ENCODE peak calls at places on chromosomes 16 and 17, in four cellular contexts. D, Z, I and B are unnamed samples.

GRCh38 chr16:68064791-68065365 is 20.3 kb upstream of the NFATC3 start:
- DNase-seq in I (peak; percentile 85), Z (peak; percentile 76), D (peak; percentile 50), B (peak; percentile 82)

GRCh38 chr17:6523330-6523729 is 33.0 kb downstream of the PITPNM3 start:
- DNase-seq in D (no peak), Z (no peak), I (peak; percentile 20), B (no peak)

GRCh38 chr17:79065105-79065670 is 9.4 kb upstream of the ENGASE start:
- DNase-seq in I (peak; percentile 70), Z (peak; percentile 62), D (no peak), B (peak; percentile 52)

GRCh38 chr17:17560167-17560566 is 31.3 kb downstream of the PEMT start:
- DNase-seq in Z (no peak), I (no peak), D (no peak), B (no peak)

GRCh38 chr17:71900830-71901229 is 220.0 kb upstream of the SOX9 start:
- DNase-seq in Z (no peak), I (no peak), D (no peak), B (no peak)

GRCh38 chr17:7842950-7843535 is 9.0 kb downstream of the KDM6B start:
- DNase-seq in I (peak; percentile 97), D (no peak), Z (peak; percentile 75), B (peak; percentile 46)

GRCh38 chr17:39919087-39919683 is 750 bp upstream of the GSDMB start:
- DNase-seq in Z (no peak), I (no peak), D (no peak), B (no peak)

GRCh38 chr16:14309001-14309886 is 238.1 kb downstream of the MRTFB start:
- DNase-seq in I (peak; percentile 71), D (peak; percentile 51), Z (no peak), B (no peak)

GRCh38 chr17:2694381-2695242 is 17.0 kb downstream of the CLUH start:
- DNase-seq in D (no peak), I (no peak), Z (peak; percentile 17), B (peak; percentile 27)

GRCh38 chr16:23835390-23836077 is at the start of gene PRKCB:
- DNase-seq in I (peak; percentile 44), D (peak; percentile 78), Z (peak; percentile 90), B (peak; percentile 89)

GRCh38 chr17:56637254-56637653 is 43.8 kb downstream of the NOG start:
- DNase-seq in Z (no peak), I (no peak), D (no peak), B (no peak)

GRCh38 chr16:19690196-19690595 is 27.8 kb downstream of the KNOP1 start:
- DNase-seq in I (no peak), D (no peak), Z (no peak), B (no peak)

GRCh38 chr16:72657791-72658190 is 390.1 kb downstream of the ZFHX3 start:
- DNase-seq in Z (no peak), D (no peak), I (no peak), B (no peak)

GRCh38 chr17:42198897-42199296 is 4.6 kb upstream of the GHDC start:
- DNase-seq in Z (no peak), D (no peak), I (no peak), B (no peak)

GRCh38 chr17:44925731-44926697 is 10.7 kb upstream of the GFAP start:
- DNase-seq in D (no peak), I (no peak), Z (peak; percentile 7), B (no peak)

GRCh38 chr16:50469744-50470301 is 78.4 kb upstream of the NKD1 start:
- DNase-seq in Z (no peak), I (no peak), D (no peak), B (peak; percentile 41)

GRCh38 chr17:5031365-5032082 is 3.7 kb downstream of the SLC52A1 start:
- DNase-seq in I (peak; percentile 88), D (peak; percentile 79), Z (peak; percentile 80), B (peak; percentile 87)
- TF ChIP-seq CTCF in I (peak; percentile 76), D (peak; percentile 68), Z (peak; percentile 80), B (peak; percentile 89)

GRCh38 chr16:31507929-31508705 is at the start of gene RUSF1:
- DNase-seq in Z (peak; percentile 94), D (peak; percentile 74), I (peak; percentile 94), B (peak; percentile 93)

GRCh38 chr16:31504159-31504558 is 4.0 kb downstream of the RUSF1 start:
- DNase-seq in D (no peak), Z (no peak), I (no peak), B (no peak)

GRCh38 chr16:31505483-31505882 is 2.7 kb downstream of the RUSF1 start:
- DNase-seq in Z (no peak), I (no peak), D (no peak), B (no peak)

GRCh38 chr16:31508706-31509523 is 724 bp upstream of the RUSF1 start:
- DNase-seq in D (no peak), I (peak; percentile 48), Z (no peak), B (no peak)

DNA sequence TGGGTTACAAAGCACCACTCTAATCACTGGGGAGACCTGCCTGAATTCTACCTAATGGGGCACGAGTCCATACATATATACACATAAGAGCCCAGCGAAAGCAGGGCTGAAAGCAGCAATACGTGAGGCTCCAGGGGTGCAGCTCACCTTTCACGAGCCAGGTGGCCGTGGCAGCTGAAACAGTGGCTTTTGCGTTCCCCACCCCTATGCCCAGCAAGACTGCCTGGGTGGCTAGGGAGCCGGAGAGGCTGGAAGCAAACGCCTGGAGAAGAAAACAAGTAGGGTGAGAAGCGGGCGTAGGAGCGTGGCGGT is 618 bp downstream of the RUSF1 start:
- DNase-seq in D (no peak), I (no peak), Z (no peak), B (no peak)
- TF ChIP-seq CTCF in D (no peak), I (no peak), Z (no peak), B (no peak)

GRCh38 chr16:71648921-71649320 is 22.9 kb downstream of the MARVELD3 start:
- DNase-seq in I (no peak), D (no peak), Z (no peak), B (no peak)
- TF ChIP-seq CTCF in I (peak; percentile 34), D (peak; percentile 38), Z (no peak), B (no peak)

GRCh38 chr17:74960739-74961342 is 11.7 kb downstream of the HID1 start:
- DNase-seq in D (peak; percentile 41), Z (peak; percentile 72), I (peak; percentile 33), B (peak; percentile 71)
- TF ChIP-seq CTCF in D (peak; percentile 70), Z (no peak), I (peak; percentile 33), B (peak; percentile 57)

DNA sequence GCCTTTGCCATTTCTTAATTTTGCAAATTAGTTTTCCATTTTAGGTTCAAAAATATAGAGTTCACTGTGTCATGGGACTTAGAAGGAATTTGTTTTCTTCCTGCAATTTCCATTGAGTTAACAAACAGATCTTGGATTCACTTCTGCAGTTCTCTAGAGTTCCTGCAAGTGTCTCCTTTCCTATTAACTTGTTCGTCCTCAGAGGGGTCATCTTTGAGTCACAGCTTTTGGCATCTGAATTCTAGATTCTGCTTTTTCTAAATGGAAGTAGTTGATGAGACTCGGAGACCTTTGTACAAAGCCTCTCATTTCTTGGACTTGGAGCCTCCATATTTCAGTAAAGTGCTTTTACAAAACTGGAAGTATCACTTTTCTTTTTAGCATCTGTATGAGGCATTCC is 323.3 kb downstream of the BCAS3 start:
- DNase-seq in Z (no peak), D (no peak), I (peak; percentile 83), B (no peak)
- TF ChIP-seq CTCF in Z (no peak), D (no peak), I (peak; percentile 61), B (no peak)

GRCh38 chr16:386641-387156 is 4.9 kb upstream of the PGAP6 start:
- DNase-seq in Z (no peak), D (no peak), I (peak; percentile 17), B (no peak)
- TF ChIP-seq CTCF in Z (no peak), D (no peak), I (no peak), B (no peak)

DNA sequence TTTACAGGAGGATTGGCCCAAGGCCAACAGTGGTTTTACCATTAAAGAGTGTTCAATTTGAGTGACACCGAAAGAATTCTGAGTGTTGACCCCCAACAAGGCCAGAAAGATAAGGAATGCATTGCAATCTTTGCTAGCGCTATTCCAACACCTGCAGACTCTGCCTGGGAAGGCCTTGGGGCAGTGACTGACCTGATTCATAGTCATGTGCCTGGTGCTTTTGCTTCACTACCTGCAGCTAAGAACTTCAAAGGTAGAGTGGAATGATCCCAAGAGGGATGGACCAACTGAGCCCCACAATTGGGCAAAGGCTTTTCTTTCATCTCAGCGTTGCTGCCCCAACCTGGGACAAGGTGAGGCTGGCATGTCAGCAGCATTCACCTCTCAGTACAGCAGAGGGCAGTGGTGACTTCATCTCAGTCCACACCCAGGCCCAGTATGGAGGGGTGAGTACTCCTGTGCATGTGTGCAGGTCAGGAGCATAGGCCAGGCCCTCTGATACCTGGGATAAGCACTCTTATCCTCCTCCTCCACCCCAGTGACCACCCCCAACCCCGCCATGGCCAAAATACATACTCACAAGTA is 149.6 kb upstream of the GNAO1 start:
- DNase-seq in D (peak; percentile 28), Z (no peak), I (no peak), B (peak; percentile 45)
- TF ChIP-seq CTCF in D (peak; percentile 64), Z (no peak), I (no peak), B (peak; percentile 41)

DNA sequence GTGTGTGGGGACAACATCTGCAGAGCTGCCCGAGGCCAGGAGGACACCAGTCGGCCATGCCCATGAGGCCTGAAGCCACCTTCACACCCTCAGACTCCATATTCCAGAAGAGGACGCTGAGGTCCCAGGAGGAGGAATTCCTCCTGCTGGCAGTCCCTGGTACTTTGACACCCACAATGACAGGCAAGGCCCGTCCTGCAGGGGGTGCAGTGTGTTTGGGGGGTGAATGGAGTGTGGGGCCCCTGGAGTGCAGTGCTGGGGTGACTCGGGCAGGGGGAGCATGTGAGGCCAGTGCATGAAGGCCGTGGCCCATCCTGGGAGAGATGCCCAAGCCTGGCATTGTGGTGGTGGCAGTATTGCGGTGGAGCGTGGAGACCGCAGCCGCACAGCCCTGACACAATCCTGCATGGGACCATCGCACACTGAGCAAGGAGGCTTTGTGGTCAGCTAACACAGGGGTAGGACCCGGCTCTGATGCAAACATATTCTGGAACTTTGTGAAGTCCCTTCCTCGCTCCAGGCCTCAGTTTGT is 52.2 kb downstream of the ZDHHC7 start:
- DNase-seq in D (no peak), I (no peak), Z (no peak), B (no peak)
- TF ChIP-seq CTCF in D (peak; percentile 42), I (no peak), Z (no peak), B (peak; percentile 48)

DNA sequence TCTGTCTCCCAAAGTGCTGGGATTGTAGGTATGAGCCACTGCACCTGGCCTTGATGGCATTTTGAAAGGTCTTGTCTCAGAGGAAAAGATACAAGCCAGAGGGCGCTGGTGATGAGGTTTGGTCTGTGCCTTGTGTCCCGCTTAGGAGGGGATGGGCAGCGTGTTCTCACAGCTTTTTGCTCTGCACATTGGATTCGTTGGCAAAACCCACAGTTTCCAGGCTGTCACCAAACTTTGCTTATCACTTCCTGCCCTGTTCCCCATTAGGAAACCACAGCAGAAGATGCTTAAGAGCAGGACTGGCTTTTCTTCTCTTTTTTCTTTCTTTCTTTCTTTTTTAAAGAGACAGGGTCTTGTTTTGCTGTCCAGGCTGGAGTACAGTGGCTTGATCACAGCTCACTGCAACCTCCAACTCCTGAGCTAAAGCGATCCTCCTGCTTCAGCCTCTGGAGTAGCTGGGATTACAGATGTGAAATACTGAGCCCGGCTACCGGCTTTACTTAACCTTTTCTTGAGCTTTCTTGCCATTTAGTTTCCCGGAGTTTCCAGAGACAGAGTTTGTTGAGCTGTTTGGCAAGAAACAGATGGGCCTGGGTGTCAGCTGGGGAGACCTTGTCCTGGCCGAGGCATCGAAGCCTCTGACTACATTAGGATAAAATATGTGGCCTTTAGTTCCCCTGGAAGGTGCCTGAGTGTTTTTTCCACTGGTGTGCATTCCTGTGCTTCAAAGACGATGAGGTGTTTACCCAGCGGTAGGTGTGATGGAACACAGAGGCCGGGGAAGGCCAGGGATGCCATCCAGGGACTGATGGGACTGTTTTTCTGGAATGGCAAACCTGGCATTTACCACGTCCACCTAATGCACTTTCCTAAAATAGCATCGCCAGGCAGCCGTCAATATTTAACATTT is 112.9 kb downstream of the ABCC1 start:
- DNase-seq in I (peak; percentile 34), D (no peak), Z (no peak), B (no peak)
- TF ChIP-seq CTCF in I (no peak), D (no peak), Z (no peak), B (no peak)